ENCODE peak calls at places on chromosomes 6 and 20, in five cellular contexts. One of them, this sample, is unnamed.

GRCh38 chr6:109783245-109783990 is 92.3 kb downstream of the FIG4 start:
- DNase-seq in heart right ventricle: no peak
- DNase-seq in tibial nerve: no peak
- DNase-seq in kidney epithelial cell: no peak
- DNase-seq in OCI-LY7: no peak
- DNase-seq in this sample: no peak

GRCh38 chr20:37095108-37095608 is 639 bp downstream of the RBL1 start:
- DNase-seq in heart right ventricle: no peak
- DNase-seq in tibial nerve: no peak
- DNase-seq in kidney epithelial cell: no peak
- DNase-seq in OCI-LY7: peak
- DNase-seq in this sample: peak

GRCh38 chr20:59120491-59120890 is 43.1 kb upstream of the ZNF831 start:
- DNase-seq in heart right ventricle: no peak
- DNase-seq in tibial nerve: no peak
- DNase-seq in kidney epithelial cell: no peak
- DNase-seq in OCI-LY7: peak
- DNase-seq in this sample: no peak

GRCh38 chr6:82178084-82178758 is 69.3 kb downstream of the IBTK start:
- DNase-seq in heart right ventricle: no peak
- DNase-seq in tibial nerve: no peak
- DNase-seq in kidney epithelial cell: no peak
- DNase-seq in OCI-LY7: no peak
- DNase-seq in this sample: no peak

GRCh38 chr6:22737331-22737730 is 168.0 kb downstream of the HDGFL1 start:
- DNase-seq in heart right ventricle: no peak
- DNase-seq in tibial nerve: peak
- DNase-seq in kidney epithelial cell: no peak
- DNase-seq in OCI-LY7: no peak
- DNase-seq in this sample: peak

GRCh38 chr20:13353261-13353945 is 132.3 kb downstream of the ISM1 start:
- DNase-seq in heart right ventricle: no peak
- DNase-seq in tibial nerve: no peak
- DNase-seq in kidney epithelial cell: no peak
- DNase-seq in OCI-LY7: no peak
- DNase-seq in this sample: no peak

GRCh38 chr6:12081776-12082175 is 69.7 kb downstream of the HIVEP1 start:
- DNase-seq in heart right ventricle: no peak
- DNase-seq in tibial nerve: no peak
- DNase-seq in kidney epithelial cell: no peak
- DNase-seq in OCI-LY7: no peak
- DNase-seq in this sample: no peak

GRCh38 chr6:70371454-70372105 is 41.7 kb upstream of the FAM135A start:
- DNase-seq in heart right ventricle: no peak
- DNase-seq in tibial nerve: no peak
- DNase-seq in kidney epithelial cell: peak
- DNase-seq in OCI-LY7: peak
- DNase-seq in this sample: peak

GRCh38 chr6:21999012-21999528 is 297.8 kb downstream of the PRL start:
- DNase-seq in heart right ventricle: no peak
- DNase-seq in tibial nerve: no peak
- DNase-seq in kidney epithelial cell: peak
- DNase-seq in OCI-LY7: no peak
- DNase-seq in this sample: no peak

DNA sequence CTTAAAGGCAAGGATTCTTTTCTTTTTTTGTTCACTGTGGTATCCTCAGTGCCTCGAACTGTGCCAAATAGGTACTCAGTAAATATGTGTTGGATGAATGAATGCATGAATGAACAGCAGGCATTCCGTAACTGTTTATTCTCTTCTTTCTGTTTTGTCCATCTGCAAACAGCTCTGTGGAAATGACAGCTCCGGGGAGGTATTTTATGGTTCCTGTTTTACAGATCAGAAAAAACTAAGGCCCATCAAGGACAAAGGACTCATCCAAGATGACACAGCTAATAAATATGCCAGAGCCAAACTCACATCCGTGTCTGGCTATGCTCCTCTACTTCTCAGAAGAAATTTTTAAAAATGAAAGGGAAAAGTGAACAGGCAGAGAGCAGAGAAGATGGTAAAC is 21.0 kb downstream of the JPH2 start:
- DNase-seq in heart right ventricle: no peak
- DNase-seq in tibial nerve: no peak
- DNase-seq in kidney epithelial cell: no peak
- DNase-seq in OCI-LY7: no peak
- DNase-seq in this sample: no peak
- H3K4me3 ChIP-seq in heart right ventricle: no peak
- H3K4me3 ChIP-seq in tibial nerve: no peak
- H3K4me3 ChIP-seq in kidney epithelial cell: no peak
- H3K4me3 ChIP-seq in OCI-LY7: no peak
- H3K4me3 ChIP-seq in this sample: no peak

DNA sequence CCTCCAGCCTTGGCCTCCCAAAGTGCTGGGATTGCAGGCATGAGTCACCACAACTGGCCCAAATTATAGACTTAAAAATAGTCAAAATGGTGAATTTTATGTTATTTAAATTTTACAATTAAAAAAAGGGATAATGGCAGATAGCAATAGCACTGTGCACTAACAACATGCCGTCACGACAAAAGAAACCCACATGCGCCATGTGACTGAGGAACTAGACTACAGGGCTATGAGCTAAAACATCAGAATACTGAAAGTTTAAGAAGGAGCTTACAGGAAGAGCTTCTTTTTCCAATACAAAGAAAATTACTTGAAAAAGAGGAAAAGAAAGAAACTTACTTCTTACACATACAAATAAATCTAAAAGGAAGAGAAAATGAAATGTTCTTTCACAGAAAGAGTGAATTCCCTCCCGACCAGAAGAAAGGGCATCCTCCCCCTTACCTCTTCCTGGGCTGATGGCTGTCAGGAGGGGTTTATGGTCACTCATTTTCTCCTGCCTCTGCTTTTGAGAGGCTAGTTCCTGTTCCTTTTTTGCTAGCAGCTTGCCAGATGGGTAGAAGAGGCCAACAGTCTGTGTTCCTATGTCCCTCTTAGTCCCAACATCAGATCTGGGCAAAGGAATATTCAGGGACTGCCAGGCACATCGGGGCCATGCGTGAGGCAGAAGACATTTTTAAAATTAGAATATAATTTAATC is 54.5 kb downstream of the DZANK1 start:
- DNase-seq in heart right ventricle: no peak
- DNase-seq in tibial nerve: no peak
- DNase-seq in kidney epithelial cell: no peak
- DNase-seq in OCI-LY7: peak
- DNase-seq in this sample: no peak
- H3K4me3 ChIP-seq in heart right ventricle: no peak
- H3K4me3 ChIP-seq in tibial nerve: no peak
- H3K4me3 ChIP-seq in kidney epithelial cell: no peak
- H3K4me3 ChIP-seq in OCI-LY7: peak
- H3K4me3 ChIP-seq in this sample: no peak

GRCh38 chr6:26538936-26539615 is 910 bp downstream of the HMGN4 start:
- DNase-seq in heart right ventricle: no peak
- DNase-seq in tibial nerve: no peak
- DNase-seq in kidney epithelial cell: no peak
- DNase-seq in OCI-LY7: no peak
- DNase-seq in this sample: no peak
- H3K4me3 ChIP-seq in heart right ventricle: peak
- H3K4me3 ChIP-seq in tibial nerve: peak
- H3K4me3 ChIP-seq in kidney epithelial cell: peak
- H3K4me3 ChIP-seq in OCI-LY7: peak
- H3K4me3 ChIP-seq in this sample: peak

DNA sequence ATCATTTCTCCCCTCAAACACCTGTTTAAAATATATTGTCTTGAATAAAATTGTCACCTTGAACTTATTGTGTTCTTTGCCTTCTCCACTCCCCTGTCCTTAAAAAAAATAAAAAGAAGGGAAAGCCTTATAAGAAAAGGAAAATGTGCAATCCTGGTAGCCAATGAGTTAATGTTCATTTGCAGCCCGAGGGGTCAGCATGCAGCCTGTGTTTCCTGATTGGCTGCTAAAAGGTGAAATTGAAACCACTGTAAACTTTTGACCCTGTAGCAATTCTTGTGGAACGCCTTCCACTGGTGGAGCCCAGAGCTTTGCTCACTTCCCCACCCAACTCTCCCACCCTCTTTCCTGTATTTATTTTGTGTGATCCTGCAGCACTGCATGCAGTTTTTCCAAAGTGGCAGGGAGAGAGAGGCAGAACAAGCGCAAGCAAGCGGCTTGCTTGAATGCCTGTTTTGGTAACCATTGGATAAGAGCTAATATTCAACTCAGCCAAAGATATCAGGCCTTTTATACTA is 74.9 kb downstream of the NCOA3 start:
- DNase-seq in heart right ventricle: peak
- DNase-seq in tibial nerve: peak
- DNase-seq in kidney epithelial cell: peak
- DNase-seq in OCI-LY7: peak
- DNase-seq in this sample: no peak
- H3K4me3 ChIP-seq in heart right ventricle: peak
- H3K4me3 ChIP-seq in tibial nerve: no peak
- H3K4me3 ChIP-seq in kidney epithelial cell: no peak
- H3K4me3 ChIP-seq in OCI-LY7: peak
- H3K4me3 ChIP-seq in this sample: no peak